ENCODE peak calls at places on chromosomes 1 and 21, in eight cellular contexts. W is effector CD4-positive, alpha-beta T cell; N is CD4-positive, alpha-beta T cell; V is T-cell; R is fibroblast of lung; P is activated CD4-positive, alpha-beta T cell treated with anti-CD3 and anti-CD28 coated beads, Interleukin-2, amount 50 U/mL, for 24 hours; F is neural progenitor cell; E is cardiac septum. K is an unnamed sample.

GRCh38 chr1:173570370-173571030 is 32.4 kb downstream of the SLC9C2 start:
- DNase-seq in N (no peak), E (no peak), W (no peak), F (no peak), P (no peak), R (no peak), V (no peak), K (no peak)

GRCh38 chr21:31604591-31605190 is 54.8 kb upstream of the SOD1 start:
- DNase-seq in R (peak), F (peak), P (peak), N (peak), V (peak), E (no peak), W (peak), K (peak)

GRCh38 chr1:229798558-229798957 is 172.5 kb downstream of the URB2 start:
- DNase-seq in N (no peak), F (no peak), P (no peak), V (no peak), E (no peak), R (no peak), W (no peak), K (no peak)

GRCh38 chr1:204466416-204467405 is 27.9 kb downstream of the PIK3C2B start:
- DNase-seq in V (no peak), P (no peak), N (no peak), F (no peak), R (no peak), E (no peak), W (no peak), K (no peak)

GRCh38 chr1:109632671-109633346 is 13.2 kb downstream of the AMPD2 start:
- DNase-seq in P (no peak), E (no peak), F (peak), N (no peak), R (no peak), V (no peak), W (no peak), K (no peak)

GRCh38 chr1:223783676-223784075 is 62.1 kb downstream of the TP53BP2 start:
- DNase-seq in E (no peak), N (no peak), R (no peak), V (no peak), W (no peak), F (no peak), P (no peak), K (no peak)

GRCh38 chr1:201778279-201779023 is 50.5 kb upstream of the IPO9 start:
- DNase-seq in P (no peak), V (no peak), E (no peak), W (no peak), R (peak), N (no peak), F (no peak), K (no peak)

GRCh38 chr1:19381261-19381660 is 69.1 kb downstream of the SLC66A1 start:
- DNase-seq in R (no peak), W (no peak), P (no peak), E (no peak), N (no peak), V (no peak), F (no peak), K (no peak)

GRCh38 chr1:3323021-3323790 is 131.3 kb upstream of the ARHGEF16 start:
- DNase-seq in P (no peak), N (no peak), V (no peak), R (peak), E (no peak), W (no peak), F (peak), K (no peak)

GRCh38 chr21:31874817-31875216 is 2.0 kb downstream of the HUNK start:
- DNase-seq in N (no peak), V (no peak), P (no peak), R (no peak), W (no peak), E (no peak), F (peak), K (no peak)

GRCh38 chr21:35410123-35410522 is 361.0 kb upstream of the RUNX1 start:
- DNase-seq in W (no peak), F (no peak), V (no peak), P (no peak), R (no peak), E (no peak), N (no peak), K (no peak)

GRCh38 chr1:22710688-22711024 is at the start of gene EPHB2:
- DNase-seq in W (no peak), V (no peak), R (peak), F (peak), N (no peak), P (no peak), E (no peak), K (no peak)

GRCh38 chr1:3743421-3743820 is 8.8 kb upstream of the CCDC27 start:
- DNase-seq in W (no peak), R (no peak), V (no peak), P (no peak), E (no peak), F (no peak), N (no peak), K (no peak)

GRCh38 chr1:62621907-62622306 is 24.6 kb downstream of the ANGPTL3 start:
- DNase-seq in V (no peak), P (no peak), N (no peak), W (no peak), R (peak), F (no peak), E (no peak), K (no peak)

GRCh38 chr1:212754715-212755114 is 36.9 kb downstream of the NSL1 start:
- DNase-seq in E (no peak), V (no peak), F (no peak), R (no peak), P (no peak), N (no peak), W (no peak), K (no peak)

GRCh38 chr1:66402194-66402593 is 131.8 kb upstream of the SGIP1 start:
- DNase-seq in V (no peak), W (no peak), P (no peak), N (no peak), F (no peak), R (no peak), E (peak), K (no peak)

GRCh38 chr21:34835526-34835925 is 166.7 kb downstream of the CLIC6 start:
- DNase-seq in W (no peak), P (no peak), N (no peak), E (no peak), V (no peak), R (no peak), F (no peak), K (no peak)

K was measured in CD8-positive, alpha-beta memory T cell.